ENCODE peak calls at places on chromosomes 3 and 15, in four cellular contexts. S, V, N and I are unnamed samples.

GRCh38 chr15:41512512-41513281 is 930 bp downstream of the LTK start:
- DNase-seq in S (no peak), V (no peak), N (no peak), I (no peak)

GRCh38 chr15:50162988-50163718 is 18.8 kb upstream of the SLC27A2 start:
- DNase-seq in S (no peak), V (no peak), N (no peak), I (no peak)

GRCh38 chr3:111577798-111578685 is 17.1 kb downstream of the ZBED2 start:
- DNase-seq in S (no peak), V (no peak), N (no peak), I (no peak)

GRCh38 chr3:59127071-59127470 is 77.2 kb upstream of the CFAP20DC start:
- DNase-seq in S (no peak), V (no peak), N (no peak), I (no peak)

GRCh38 chr15:86650084-86650483 is 570.4 kb downstream of the AGBL1 start:
- DNase-seq in S (no peak), V (no peak), N (no peak), I (no peak)

GRCh38 chr3:104628185-104628789 is 738.4 kb upstream of the ALCAM start:
- DNase-seq in S (no peak), V (no peak), N (no peak), I (no peak)

GRCh38 chr3:172140499-172141391 is 101.4 kb downstream of the FNDC3B start:
- DNase-seq in S (no peak), V (no peak), N (no peak), I (no peak)

GRCh38 chr3:183275418-183275817 is 22.4 kb downstream of the B3GNT5 start:
- DNase-seq in S (no peak), V (no peak), N (no peak), I (no peak)

GRCh38 chr15:73922186-73923151 is 3.8 kb upstream of the LOXL1 start:
- DNase-seq in S (no peak), V (no peak), N (no peak), I (no peak)

GRCh38 chr15:51076898-51077564 is 17.7 kb downstream of the TNFAIP8L3 start:
- DNase-seq in S (no peak), V (peak; percentile 39), N (peak; percentile 32), I (no peak)

GRCh38 chr3:178436773-178437172 is 99.5 kb upstream of the KCNMB2 start:
- DNase-seq in S (no peak), V (no peak), N (no peak), I (no peak)

GRCh38 chr15:43241100-43241499 is 20.3 kb upstream of the EPB42 start:
- DNase-seq in S (no peak), V (no peak), N (no peak), I (peak; percentile 17)

GRCh38 chr3:23926246-23926645 is 9.3 kb downstream of the RPL15 start:
- DNase-seq in S (no peak), V (no peak), N (no peak), I (no peak)

GRCh38 chr15:86375733-86376132 is 296.1 kb downstream of the AGBL1 start:
- DNase-seq in S (no peak), V (no peak), N (no peak), I (no peak)

GRCh38 chr3:134809412-134810051 is 14.5 kb downstream of the EPHB1 start:
- DNase-seq in S (no peak), V (no peak), N (no peak), I (no peak)

GRCh38 chr3:179624471-179624870 is 19.9 kb downstream of the NDUFB5 start:
- DNase-seq in S (no peak), V (no peak), N (no peak), I (no peak)

GRCh38 chr3:53534996-53535395 is 40.6 kb downstream of the CACNA1D start:
- DNase-seq in S (no peak), V (no peak), N (no peak), I (no peak)

GRCh38 chr3:37768107-37768809 is 93.4 kb upstream of the CTDSPL start:
- DNase-seq in S (no peak), V (no peak), N (no peak), I (no peak)

GRCh38 chr3:184563569-184563925 is 2.0 kb downstream of the EPHB3 start:
- DNase-seq in S (no peak), V (no peak), N (no peak), I (no peak)

GRCh38 chr3:49411550-49411967 is 217 bp downstream of the RHOA start:
- DNase-seq in S (no peak), V (peak; percentile 66), N (no peak), I (no peak)

GRCh38 chr3:190552969-190553759 is 39.3 kb downstream of the IL1RAP start:
- DNase-seq in S (no peak), V (no peak), N (no peak), I (no peak)

GRCh38 chr3:129654126-129654525 is 47.6 kb upstream of the PLXND1 start:
- DNase-seq in S (no peak), V (no peak), N (no peak), I (no peak)

GRCh38 chr15:88342666-88343065 is 86.1 kb upstream of the NTRK3 start:
- DNase-seq in S (no peak), V (no peak), N (no peak), I (no peak)

GRCh38 chr3:122635789-122636188 is 44.9 kb upstream of the PARP14 start:
- DNase-seq in S (no peak), V (no peak), N (no peak), I (no peak)

GRCh38 chr15:100863406-100864198 is 16.0 kb upstream of the ALDH1A3 start:
- DNase-seq in S (no peak), V (peak; percentile 78), N (no peak), I (no peak)

GRCh38 chr3:190972196-190972595 is 109.7 kb upstream of the GMNC start:
- DNase-seq in S (no peak), V (no peak), N (no peak), I (no peak)

GRCh38 chr3:15606434-15606891 is 4.9 kb downstream of the BTD start:
- DNase-seq in S (no peak), V (no peak), N (no peak), I (no peak)

GRCh38 chr3:64815691-64816225 is 128.0 kb upstream of the ADAMTS9 start:
- DNase-seq in S (no peak), V (no peak), N (no peak), I (no peak)

GRCh38 chr15:99123706-99124451 is 19.0 kb downstream of the SYNM start:
- DNase-seq in S (no peak), V (peak; percentile 79), N (no peak), I (peak; percentile 75)

GRCh38 chr3:31027191-31027761 is 132.8 kb upstream of the GADL1 start:
- DNase-seq in S (no peak), V (no peak), N (no peak), I (no peak)

GRCh38 chr3:63343674-63344073 is 65.6 kb downstream of the SYNPR start:
- DNase-seq in S (no peak), V (peak; percentile 39), N (peak; percentile 26), I (peak; percentile 4)